ENCODE peak calls at places on chromosomes 12 and 14, in seven cellular contexts. A, H, F, L, Q, C and D are unnamed samples.

GRCh38 chr12:65824314-65824563 is at the start of gene HMGA2:
- DNase-seq in A (no peak), H (peak; percentile 47), F (no peak), L (peak; percentile 32), Q (no peak), C (no peak), D (no peak)

GRCh38 chr14:104147346-104148125 is 9.1 kb downstream of the KIF26A start:
- DNase-seq in A (no peak), H (peak; percentile 36), F (no peak), L (no peak), Q (no peak), C (no peak), D (no peak)

GRCh38 chr14:99196310-99196650 is 75.7 kb downstream of the BCL11B start:
- DNase-seq in A (no peak), H (no peak), F (no peak), L (no peak), Q (no peak), C (no peak), D (no peak)

GRCh38 chr12:132397934-132398385 is 68.6 kb upstream of the GALNT9 start:
- DNase-seq in A (no peak), H (no peak), F (no peak), L (peak; percentile 26), Q (no peak), C (no peak), D (no peak)

GRCh38 chr12:25653487-25654175 is 100.5 kb upstream of the LMNTD1 start:
- DNase-seq in A (no peak), H (no peak), F (peak; percentile 77), L (no peak), Q (peak; percentile 42), C (no peak), D (peak; percentile 29)

GRCh38 chr14:60651051-60651935 is 2.0 kb upstream of the SIX1 start:
- DNase-seq in A (no peak), H (no peak), F (no peak), L (no peak), Q (no peak), C (no peak), D (no peak)

GRCh38 chr12:68559246-68559645 is 51.5 kb upstream of the RAP1B start:
- DNase-seq in A (no peak), H (no peak), F (no peak), L (no peak), Q (no peak), C (peak; percentile 98), D (no peak)

GRCh38 chr14:91545946-91546716 is 36.0 kb upstream of the PPP4R3A start:
- DNase-seq in A (no peak), H (no peak), F (no peak), L (no peak), Q (no peak), C (peak; percentile 17), D (no peak)

GRCh38 chr14:32366995-32367394 is 37.9 kb downstream of the AKAP6 start:
- DNase-seq in A (no peak), H (no peak), F (peak; percentile 50), L (no peak), Q (peak; percentile 70), C (no peak), D (no peak)